ENCODE peak calls at places on chromosome 1, in eight cellular contexts. V, T, Z, B, W, S, Q and M are unnamed samples.

GRCh38 chr1:58922302-58923089 is 138.6 kb upstream of the JUN start:
- DNase-seq in V (no peak), T (no peak), Z (peak; percentile 21), B (no peak), W (no peak), S (no peak), Q (peak; percentile 54), M (no peak)

GRCh38 chr1:63545780-63546179 is 22.5 kb downstream of the EFCAB7 start:
- DNase-seq in V (no peak), T (no peak), Z (peak; percentile 34), B (no peak), W (no peak), S (no peak), Q (no peak), M (no peak)

GRCh38 chr1:246724001-246724724 is at the start of gene SCCPDH:
- DNase-seq in V (peak; percentile 42), T (peak; percentile 39), Z (peak; percentile 75), B (peak; percentile 74), W (peak; percentile 99), S (peak; percentile 34), Q (peak; percentile 74), M (peak; percentile 72)

GRCh38 chr1:2982615-2983318 is 38.5 kb upstream of the ACTRT2 start:
- DNase-seq in V (no peak), T (no peak), Z (no peak), B (no peak), W (no peak), S (no peak), Q (no peak), M (no peak)

GRCh38 chr1:96845464-96845863 is 123.9 kb downstream of the PTBP2 start:
- DNase-seq in V (no peak), T (no peak), Z (peak; percentile 25), B (peak; percentile 21), W (peak; percentile 71), S (no peak), Q (no peak), M (no peak)

GRCh38 chr1:219621047-219621786 is 8.3 kb upstream of the ZC3H11B start:
- DNase-seq in V (no peak), T (no peak), Z (peak; percentile 2), B (no peak), W (no peak), S (no peak), Q (no peak), M (no peak)

GRCh38 chr1:223713546-223714420 is 1.4 kb downstream of the CAPN2 start:
- DNase-seq in V (no peak), T (no peak), Z (peak; percentile 39), B (peak; percentile 38), W (no peak), S (no peak), Q (no peak), M (no peak)

GRCh38 chr1:173164178-173164577 is 43.0 kb downstream of the TNFSF4 start:
- DNase-seq in V (no peak), T (no peak), Z (no peak), B (no peak), W (no peak), S (no peak), Q (no peak), M (no peak)

GRCh38 chr1:179369751-179370341 is 4.1 kb downstream of the AXDND1 start:
- DNase-seq in V (peak; percentile 46), T (no peak), Z (peak; percentile 67), B (peak; percentile 77), W (peak; percentile 71), S (no peak), Q (peak; percentile 62), M (peak; percentile 61)

GRCh38 chr1:32393832-32394140 is 455 bp downstream of the BSDC1 start:
- DNase-seq in V (peak; percentile 42), T (no peak), Z (no peak), B (peak; percentile 47), W (peak; percentile 64), S (no peak), Q (no peak), M (no peak)

GRCh38 chr1:182617734-182618288 is 13.6 kb upstream of the RGS16 start:
- DNase-seq in V (no peak), T (no peak), Z (no peak), B (no peak), W (no peak), S (no peak), Q (peak; percentile 50), M (no peak)

GRCh38 chr1:112904831-112905227 is 51.2 kb downstream of the SLC16A1 start:
- DNase-seq in V (no peak), T (no peak), Z (no peak), B (no peak), W (no peak), S (no peak), Q (no peak), M (no peak)

GRCh38 chr1:214552174-214552608 is 789 bp upstream of the PTPN14 start:
- DNase-seq in V (peak; percentile 46), T (no peak), Z (peak; percentile 88), B (peak; percentile 95), W (no peak), S (no peak), Q (peak; percentile 84), M (no peak)